ENCODE peak calls at places on chromosomes 6 and 20, in five cellular contexts. H is endothelial cell; U is HTR-8/SVneo; L is kidney glomerular epithelial cell; E is activated naive CD4-positive, alpha-beta T cell treated with anti-CD3 and anti-CD28 coated beads, Interleukin-2, amount 10 ng/mL, durations not matched to agents 7 days and 5 days. G is an unnamed sample.

GRCh38 chr20:609371-609964 is 641 bp downstream of the TCF15 start:
- DNase-seq in U (no peak), L (no peak), H (no peak), E (no peak), G (no peak)

GRCh38 chr20:542777-543368 is 717 bp downstream of the CSNK2A1 start:
- DNase-seq in U (peak), H (no peak), E (peak), L (no peak), G (no peak)

GRCh38 chr6:7919871-7920270 is 9.3 kb upstream of the TXNDC5 start:
- DNase-seq in U (peak), L (peak), E (no peak), H (no peak), G (no peak)

GRCh38 chr6:141107562-141108160 is 1025.1 kb upstream of the GJE1 start:
- DNase-seq in U (no peak), L (no peak), E (no peak), H (no peak), G (peak)

GRCh38 chr6:91273729-91274128 is 686.9 kb upstream of the MAP3K7 start:
- DNase-seq in U (no peak), L (no peak), E (no peak), H (no peak), G (no peak)

GRCh38 chr6:10690651-10691445 is 3.6 kb downstream of the C6orf52 start:
- DNase-seq in E (no peak), U (no peak), L (no peak), H (no peak), G (no peak)

GRCh38 chr6:106300944-106301343 is 24.6 kb downstream of the ATG5 start:
- DNase-seq in E (no peak), L (peak), H (no peak), U (peak), G (peak)

GRCh38 chr6:36743538-36744441 is 46.2 kb downstream of the RAB44 start:
- DNase-seq in E (peak), L (no peak), H (no peak), U (no peak), G (no peak)

GRCh38 chr6:51049983-51050877 is 231.6 kb downstream of the TFAP2B start:
- DNase-seq in U (no peak), L (peak), H (no peak), E (no peak), G (no peak)

GRCh38 chr20:40982415-40983145 is 46.0 kb upstream of the TOP1 start:
- DNase-seq in H (no peak), L (no peak), U (no peak), E (no peak), G (no peak)

GRCh38 chr6:1871936-1872335 is 262.2 kb downstream of the FOXC1 start:
- DNase-seq in L (peak), E (no peak), U (no peak), H (no peak), G (no peak)

GRCh38 chr6:149864578-149865535 is 698 bp upstream of the LRP11 start:
- DNase-seq in L (peak), H (peak), E (peak), U (peak), G (peak)

GRCh38 chr6:163599684-163600083 is 185.2 kb downstream of the QKI start:
- DNase-seq in U (no peak), H (no peak), E (no peak), L (no peak), G (no peak)

GRCh38 chr6:121435444-121436069 is at the start of gene GJA1:
- DNase-seq in L (peak), E (no peak), U (peak), H (peak), G (peak)

GRCh38 chr20:42125426-42125825 is 507.2 kb upstream of the CHD6 start:
- DNase-seq in L (no peak), H (no peak), E (no peak), U (no peak), G (no peak)

GRCh38 chr6:12241493-12242214 is 48.5 kb upstream of the EDN1 start:
- DNase-seq in L (no peak), H (no peak), E (no peak), U (no peak), G (no peak)

GRCh38 chr6:35014341-35014740 is 125.3 kb downstream of the ANKS1A start:
- DNase-seq in H (no peak), E (no peak), L (no peak), U (no peak), G (no peak)

GRCh38 chr20:47181056-47181862 is 175.2 kb downstream of the ZMYND8 start:
- DNase-seq in H (no peak), U (peak), E (peak), L (peak), G (peak)

GRCh38 chr6:40164345-40164755 is 230.1 kb upstream of the MOCS1 start:
- DNase-seq in E (no peak), U (peak), H (no peak), L (no peak), G (peak)

GRCh38 chr20:21514553-21515251 is 838 bp upstream of the NKX2-2 start:
- DNase-seq in H (no peak), E (no peak), U (no peak), L (no peak), G (no peak)

GRCh38 chr20:63090682-63091571 is 84.2 kb upstream of the BHLHE23 start:
- DNase-seq in E (peak), H (no peak), U (no peak), L (no peak), G (no peak)

GRCh38 chr6:71852951-71853350 is 33.4 kb upstream of the RIMS1 start:
- DNase-seq in E (no peak), H (peak), L (no peak), U (no peak), G (no peak)

GRCh38 chr6:165823609-165824326 is 160.7 kb upstream of the PDE10A start:
- DNase-seq in L (peak), E (no peak), H (no peak), U (no peak), G (no peak)

GRCh38 chr20:62589720-62590119 is 52.6 kb upstream of the SLCO4A1 start:
- DNase-seq in H (no peak), U (no peak), E (no peak), L (no peak), G (no peak)

GRCh38 chr6:41917528-41917927 is 3.4 kb downstream of the MED20 start:
- DNase-seq in H (no peak), E (no peak), L (peak), U (peak), G (peak)

GRCh38 chr6:19851273-19852089 is 14.3 kb downstream of the ID4 start:
- DNase-seq in H (peak), L (peak), U (peak), E (no peak), G (peak)

GRCh38 chr6:149049230-149049629 is 268.3 kb upstream of the TAB2 start:
- DNase-seq in E (no peak), U (no peak), L (peak), H (no peak), G (no peak)

GRCh38 chr20:2133318-2134183 is 31.9 kb downstream of the STK35 start:
- DNase-seq in E (no peak), U (no peak), L (peak), H (no peak), G (no peak)

GRCh38 chr6:139981810-139982550 is 607.5 kb upstream of the CITED2 start:
- DNase-seq in U (peak), L (peak), H (peak), E (no peak), G (peak)

GRCh38 chr6:73200735-73201134 is 24.6 kb downstream of the KHDC1L start:
- DNase-seq in H (no peak), L (no peak), U (peak), E (no peak), G (no peak)

GRCh38 chr6:113315879-113316278 is 541.3 kb upstream of the MARCKS start:
- DNase-seq in L (no peak), U (no peak), E (no peak), H (no peak), G (no peak)

GRCh38 chr6:28490191-28490890 is 25.3 kb downstream of the GPX6 start:
- DNase-seq in H (peak), E (no peak), L (no peak), U (peak), G (no peak)

GRCh38 chr20:50575869-50576720 is 65.9 kb downstream of the PTPN1 start:
- DNase-seq in U (peak), E (peak), H (peak), L (peak), G (peak)

GRCh38 chr20:3398681-3399252 is 8.7 kb downstream of the DNAAF9 start:
- DNase-seq in U (no peak), H (no peak), E (no peak), L (peak), G (no peak)

GRCh38 chr20:25081730-25082497 is at the start of gene VSX1:
- DNase-seq in H (no peak), E (no peak), U (no peak), L (no peak), G (no peak)

GRCh38 chr20:46128310-46129151 is 10.4 kb downstream of the CD40 start:
- DNase-seq in L (no peak), E (no peak), U (peak), H (peak), G (no peak)

GRCh38 chr20:58127731-58128130 is 100.7 kb downstream of the ANKRD60 start:
- DNase-seq in U (peak), H (no peak), L (no peak), E (no peak), G (peak)

GRCh38 chr20:52913650-52914387 is 58.3 kb upstream of the TSHZ2 start:
- DNase-seq in E (no peak), U (no peak), H (no peak), L (no peak), G (no peak)

G was measured in H4.